ENCODE peak calls at places on chromosome 9, in five cellular contexts. One of them, this sample, is unnamed. For H3K4me1, the result is how much of the 10 kb centered on the place peaks cover.

GRCh38 chr9:69466151-69466550 is 141.1 kb downstream of the ENTREP1 start:
- DNase-seq in thoracic aorta: no peak
- DNase-seq in pancreas: no peak
- DNase-seq in colonic mucosa: no peak
- DNase-seq in osteoblast: no peak
- DNase-seq in this sample: no peak

GRCh38 chr9:135050072-135050990 is 37.1 kb upstream of the OLFM1 start:
- DNase-seq in thoracic aorta: no peak
- DNase-seq in pancreas: no peak
- DNase-seq in colonic mucosa: no peak
- DNase-seq in osteoblast: peak
- DNase-seq in this sample: no peak

GRCh38 chr9:87157366-87158031 is 210.2 kb upstream of the GAS1 start:
- DNase-seq in thoracic aorta: peak
- DNase-seq in pancreas: no peak
- DNase-seq in colonic mucosa: no peak
- DNase-seq in osteoblast: peak
- DNase-seq in this sample: no peak

GRCh38 chr9:34550016-34550680 is 27.4 kb upstream of the ENHO start:
- DNase-seq in thoracic aorta: no peak
- DNase-seq in pancreas: no peak
- DNase-seq in colonic mucosa: no peak
- DNase-seq in osteoblast: peak
- DNase-seq in this sample: peak

GRCh38 chr9:87107072-87107471 is 159.8 kb upstream of the GAS1 start:
- DNase-seq in thoracic aorta: no peak
- DNase-seq in pancreas: no peak
- DNase-seq in colonic mucosa: no peak
- DNase-seq in osteoblast: no peak
- DNase-seq in this sample: no peak

GRCh38 chr9:127987103-127987614 is 6.4 kb upstream of the EEIG1 start:
- DNase-seq in thoracic aorta: no peak
- DNase-seq in pancreas: peak
- DNase-seq in colonic mucosa: no peak
- DNase-seq in osteoblast: peak
- DNase-seq in this sample: no peak

GRCh38 chr9:91391426-91392217 is 29.9 kb upstream of the AUH start:
- DNase-seq in thoracic aorta: no peak
- DNase-seq in pancreas: no peak
- DNase-seq in colonic mucosa: no peak
- DNase-seq in osteoblast: no peak
- DNase-seq in this sample: no peak

GRCh38 chr9:134048582-134048968 is 19.3 kb downstream of the BRD3 start:
- DNase-seq in thoracic aorta: no peak
- DNase-seq in pancreas: no peak
- DNase-seq in colonic mucosa: no peak
- DNase-seq in osteoblast: no peak
- DNase-seq in this sample: no peak

GRCh38 chr9:126661521-126662251 is 48.0 kb downstream of the LMX1B start:
- DNase-seq in thoracic aorta: no peak
- DNase-seq in pancreas: peak
- DNase-seq in colonic mucosa: no peak
- DNase-seq in osteoblast: no peak
- DNase-seq in this sample: no peak

GRCh38 chr9:35112257-35113020 is 3.2 kb downstream of the ATOSB start:
- DNase-seq in thoracic aorta: peak
- DNase-seq in pancreas: no peak
- DNase-seq in colonic mucosa: no peak
- DNase-seq in osteoblast: peak
- DNase-seq in this sample: peak

GRCh38 chr9:91285729-91286353 is 75.9 kb downstream of the AUH start:
- DNase-seq in thoracic aorta: no peak
- DNase-seq in pancreas: no peak
- DNase-seq in colonic mucosa: no peak
- DNase-seq in osteoblast: no peak
- DNase-seq in this sample: no peak

GRCh38 chr9:105232207-105232606 is 12.2 kb upstream of the SLC44A1 start:
- DNase-seq in thoracic aorta: no peak
- DNase-seq in pancreas: no peak
- DNase-seq in colonic mucosa: no peak
- DNase-seq in osteoblast: no peak
- DNase-seq in this sample: no peak

GRCh38 chr9:71820516-71820915 is 52.2 kb upstream of the CEMIP2 start:
- DNase-seq in thoracic aorta: no peak
- DNase-seq in pancreas: no peak
- DNase-seq in colonic mucosa: no peak
- DNase-seq in osteoblast: no peak
- DNase-seq in this sample: no peak

GRCh38 chr9:98335666-98336065 is 80.2 kb upstream of the TBC1D2 start:
- DNase-seq in thoracic aorta: no peak
- DNase-seq in pancreas: no peak
- DNase-seq in colonic mucosa: no peak
- DNase-seq in osteoblast: no peak
- DNase-seq in this sample: no peak

GRCh38 chr9:71741841-71742648 is 26.3 kb downstream of the CEMIP2 start:
- DNase-seq in thoracic aorta: no peak
- DNase-seq in pancreas: no peak
- DNase-seq in colonic mucosa: peak
- DNase-seq in osteoblast: no peak
- DNase-seq in this sample: no peak

GRCh38 chr9:16575142-16575877 is 295.2 kb downstream of the BNC2 start:
- DNase-seq in thoracic aorta: no peak
- DNase-seq in pancreas: no peak
- DNase-seq in colonic mucosa: no peak
- DNase-seq in osteoblast: no peak
- DNase-seq in this sample: no peak

GRCh38 chr9:86406366-86406765 is 52.2 kb upstream of the TUT7 start:
- DNase-seq in thoracic aorta: no peak
- DNase-seq in pancreas: no peak
- DNase-seq in colonic mucosa: no peak
- DNase-seq in osteoblast: no peak
- DNase-seq in this sample: no peak

GRCh38 chr9:121357011-121357410 is 13.0 kb downstream of the STOM start:
- DNase-seq in thoracic aorta: no peak
- DNase-seq in pancreas: no peak
- DNase-seq in colonic mucosa: no peak
- DNase-seq in osteoblast: no peak
- DNase-seq in this sample: no peak

GRCh38 chr9:89956331-89956730 is 351.5 kb downstream of the GADD45G start:
- DNase-seq in thoracic aorta: no peak
- DNase-seq in pancreas: no peak
- DNase-seq in colonic mucosa: no peak
- DNase-seq in osteoblast: no peak
- DNase-seq in this sample: no peak

GRCh38 chr9:68999393-69000105 is 14.4 kb downstream of the PRKACG start:
- DNase-seq in thoracic aorta: peak
- DNase-seq in pancreas: peak
- DNase-seq in colonic mucosa: peak
- DNase-seq in osteoblast: peak
- DNase-seq in this sample: peak

GRCh38 chr9:33246269-33246860 is 6.4 kb downstream of the SPINK4 start:
- DNase-seq in thoracic aorta: no peak
- DNase-seq in pancreas: no peak
- DNase-seq in colonic mucosa: no peak
- DNase-seq in osteoblast: no peak
- DNase-seq in this sample: peak

GRCh38 chr9:72894342-72894741 is 58.5 kb downstream of the ALDH1A1 start:
- DNase-seq in thoracic aorta: no peak
- DNase-seq in pancreas: no peak
- DNase-seq in colonic mucosa: no peak
- DNase-seq in osteoblast: peak
- DNase-seq in this sample: no peak

GRCh38 chr9:4862506-4863250 is 69.9 kb downstream of the RCL1 start:
- DNase-seq in thoracic aorta: no peak
- DNase-seq in pancreas: no peak
- DNase-seq in colonic mucosa: no peak
- DNase-seq in osteoblast: no peak
- DNase-seq in this sample: no peak

GRCh38 chr9:35114113-35114847 is 1.4 kb downstream of the ATOSB start:
- DNase-seq in thoracic aorta: peak
- DNase-seq in pancreas: no peak
- DNase-seq in colonic mucosa: peak
- DNase-seq in osteoblast: peak
- DNase-seq in this sample: peak

GRCh38 chr9:124098141-124098905 is 86.8 kb downstream of the LHX2 start:
- DNase-seq in thoracic aorta: no peak
- DNase-seq in pancreas: no peak
- DNase-seq in colonic mucosa: no peak
- DNase-seq in osteoblast: no peak
- DNase-seq in this sample: no peak

GRCh38 chr9:97747201-97747965 is 50.2 kb upstream of the XPA start:
- DNase-seq in thoracic aorta: no peak
- DNase-seq in pancreas: no peak
- DNase-seq in colonic mucosa: no peak
- DNase-seq in osteoblast: no peak
- DNase-seq in this sample: no peak

GRCh38 chr9:121731090-121731489 is 79.7 kb downstream of the DAB2IP start:
- DNase-seq in thoracic aorta: no peak
- DNase-seq in pancreas: no peak
- DNase-seq in colonic mucosa: no peak
- DNase-seq in osteoblast: no peak
- DNase-seq in this sample: no peak

GRCh38 chr9:125659954-125660353 is 47.1 kb downstream of the MAPKAP1 start:
- DNase-seq in thoracic aorta: no peak
- DNase-seq in pancreas: no peak
- DNase-seq in colonic mucosa: no peak
- DNase-seq in osteoblast: peak
- DNase-seq in this sample: no peak

GRCh38 chr9:98365227-98365669 is 109.8 kb upstream of the TBC1D2 start:
- DNase-seq in thoracic aorta: no peak
- DNase-seq in pancreas: no peak
- DNase-seq in colonic mucosa: peak
- DNase-seq in osteoblast: no peak
- DNase-seq in this sample: no peak

GRCh38 chr9:138009456-138010273 is 132.1 kb downstream of the CACNA1B start:
- DNase-seq in thoracic aorta: no peak
- DNase-seq in pancreas: no peak
- DNase-seq in colonic mucosa: no peak
- DNase-seq in osteoblast: no peak
- DNase-seq in this sample: no peak

GRCh38 chr9:75658301-75658919 is 232.1 kb upstream of the PCSK5 start:
- DNase-seq in thoracic aorta: no peak
- DNase-seq in pancreas: no peak
- DNase-seq in colonic mucosa: no peak
- DNase-seq in osteoblast: no peak
- DNase-seq in this sample: no peak

GRCh38 chr9:94758031-94758430 is 31.5 kb downstream of the AOPEP start:
- DNase-seq in thoracic aorta: no peak
- DNase-seq in pancreas: no peak
- DNase-seq in colonic mucosa: no peak
- DNase-seq in osteoblast: peak
- DNase-seq in this sample: no peak

GRCh38 chr9:73270967-73271722 is 119.5 kb downstream of the ANXA1 start:
- DNase-seq in thoracic aorta: no peak
- DNase-seq in pancreas: no peak
- DNase-seq in colonic mucosa: no peak
- DNase-seq in osteoblast: no peak
- DNase-seq in this sample: no peak

GRCh38 chr9:120324996-120325642 is 254.8 kb downstream of the CDK5RAP2 start:
- DNase-seq in thoracic aorta: no peak
- DNase-seq in pancreas: no peak
- DNase-seq in colonic mucosa: no peak
- DNase-seq in osteoblast: no peak
- DNase-seq in this sample: no peak

GRCh38 chr9:9771314-9771713 is 841.5 kb downstream of the PTPRD start:
- DNase-seq in thoracic aorta: no peak
- DNase-seq in pancreas: no peak
- DNase-seq in colonic mucosa: no peak
- DNase-seq in osteoblast: no peak
- DNase-seq in this sample: no peak

GRCh38 chr9:123695391-123695790 is 234.5 kb downstream of the DENND1A start:
- DNase-seq in thoracic aorta: no peak
- DNase-seq in pancreas: no peak
- DNase-seq in colonic mucosa: no peak
- DNase-seq in osteoblast: no peak
- DNase-seq in this sample: no peak

GRCh38 chr9:78109075-78109474 is 77.5 kb upstream of the GNAQ start:
- DNase-seq in thoracic aorta: no peak
- DNase-seq in pancreas: no peak
- DNase-seq in colonic mucosa: no peak
- DNase-seq in osteoblast: no peak
- DNase-seq in this sample: no peak

GRCh38 chr9:121286973-121287721 is 19.2 kb downstream of the GSN start:
- DNase-seq in thoracic aorta: peak
- DNase-seq in pancreas: peak
- DNase-seq in colonic mucosa: peak
- DNase-seq in osteoblast: peak
- DNase-seq in this sample: peak

GRCh38 chr9:126162611-126163381 is 163.8 kb upstream of the MVB12B start:
- DNase-seq in thoracic aorta: no peak
- DNase-seq in pancreas: no peak
- DNase-seq in colonic mucosa: no peak
- DNase-seq in osteoblast: no peak
- DNase-seq in this sample: no peak

GRCh38 chr9:69785757-69786156 is 25.9 kb upstream of the PTAR1 start:
- DNase-seq in thoracic aorta: no peak
- DNase-seq in pancreas: no peak
- DNase-seq in colonic mucosa: no peak
- DNase-seq in osteoblast: no peak
- DNase-seq in this sample: no peak

GRCh38 chr9:136193127-136193890 is 11.6 kb downstream of the LHX3 start:
- DNase-seq in thoracic aorta: no peak
- DNase-seq in pancreas: no peak
- DNase-seq in colonic mucosa: no peak
- DNase-seq in osteoblast: no peak
- DNase-seq in this sample: no peak
- H3K4me3 ChIP-seq in thoracic aorta: no peak
- H3K4me3 ChIP-seq in pancreas: no peak
- H3K4me3 ChIP-seq in colonic mucosa: no peak
- H3K4me3 ChIP-seq in osteoblast: no peak
- H3K4me3 ChIP-seq in this sample: no peak

GRCh38 chr9:93060746-93061259 is 2.3 kb downstream of the SUSD3 start:
- DNase-seq in thoracic aorta: no peak
- DNase-seq in pancreas: no peak
- DNase-seq in colonic mucosa: no peak
- DNase-seq in osteoblast: peak
- DNase-seq in this sample: no peak
- H3K4me1 ChIP-seq in thoracic aorta: under half
- H3K4me1 ChIP-seq in pancreas: under half
- H3K4me1 ChIP-seq in colonic mucosa: under half
- H3K4me1 ChIP-seq in osteoblast: under half
- H3K4me1 ChIP-seq in this sample: under half

GRCh38 chr9:113876806-113877236 is 712 bp downstream of the ZNF618 start:
- DNase-seq in thoracic aorta: no peak
- DNase-seq in pancreas: no peak
- DNase-seq in colonic mucosa: no peak
- DNase-seq in osteoblast: no peak
- DNase-seq in this sample: no peak
- TF ChIP-seq CTCF in thoracic aorta: peak
- TF ChIP-seq CTCF in pancreas: no peak
- TF ChIP-seq CTCF in colonic mucosa: no peak
- TF ChIP-seq CTCF in osteoblast: peak
- TF ChIP-seq CTCF in this sample: peak

GRCh38 chr9:95764490-95764889 is 111.0 kb upstream of the ERCC6L2 start:
- DNase-seq in thoracic aorta: no peak
- DNase-seq in pancreas: no peak
- DNase-seq in colonic mucosa: no peak
- DNase-seq in osteoblast: no peak
- DNase-seq in this sample: no peak
- H3K4me3 ChIP-seq in thoracic aorta: no peak
- H3K4me3 ChIP-seq in pancreas: no peak
- H3K4me3 ChIP-seq in colonic mucosa: no peak
- H3K4me3 ChIP-seq in osteoblast: peak
- H3K4me3 ChIP-seq in this sample: no peak